ENCODE peak calls at places on chromosomes 16 and 17, in four cellular contexts. O is AG08395, G is HFF-Myc, J is NCI-H2029. S is an unnamed sample.

GRCh38 chr17:30232822-30233427 is 2.6 kb downstream of the SLC6A4 start:
- DNase-seq in J (no peak), O (no peak), G (no peak), S (no peak)

GRCh38 chr16:54815177-54815576 is 115.5 kb upstream of the IRX5 start:
- DNase-seq in G (no peak), J (no peak), O (no peak), S (no peak)

GRCh38 chr17:2724783-2725164 is 13.2 kb upstream of the CLUH start:
- DNase-seq in J (no peak), G (no peak), O (peak), S (no peak)

GRCh38 chr17:66018786-66019185 is 173.1 kb downstream of the CEP112 start:
- DNase-seq in J (peak), G (no peak), O (no peak), S (no peak)

GRCh38 chr17:81792675-81793615 is 11.0 kb upstream of the GCGR start:
- DNase-seq in G (no peak), O (no peak), J (no peak), S (no peak)

GRCh38 chr17:60577147-60577925 is 22.7 kb upstream of the PPM1D start:
- DNase-seq in J (no peak), O (peak), G (no peak), S (peak)

GRCh38 chr16:68234188-68235104 is 1.5 kb downstream of the ESRP2 start:
- DNase-seq in J (peak), O (no peak), G (peak), S (no peak)

GRCh38 chr17:57011482-57012015 is 33.6 kb downstream of the SCPEP1 start:
- DNase-seq in J (no peak), G (no peak), O (no peak), S (no peak)

GRCh38 chr16:85632709-85633437 is 19.8 kb downstream of the GSE1 start:
- DNase-seq in J (no peak), O (no peak), G (no peak), S (no peak)

GRCh38 chr16:11796227-11797165 is 562 bp downstream of the ZC3H7A start:
- DNase-seq in J (no peak), O (peak), G (no peak), S (peak)

GRCh38 chr17:46962374-46962790 is 16.7 kb downstream of the RPRML start:
- DNase-seq in G (peak), O (peak), J (no peak), S (no peak)

GRCh38 chr17:10062757-10063385 is 135.5 kb downstream of the GAS7 start:
- DNase-seq in O (no peak), J (no peak), G (no peak), S (no peak)

GRCh38 chr16:57623251-57624043 is 5.0 kb upstream of the ADGRG1 start:
- DNase-seq in G (no peak), J (peak), O (no peak), S (no peak)

GRCh38 chr16:27470567-27471431 is 68.8 kb downstream of the IL21R start:
- DNase-seq in G (peak), J (no peak), O (peak), S (peak)

GRCh38 chr16:85075236-85075924 is 36.9 kb downstream of the CIBAR2 start:
- DNase-seq in J (no peak), G (no peak), O (no peak), S (no peak)

GRCh38 chr17:46770818-46771600 is 47.5 kb downstream of the WNT3 start:
- DNase-seq in J (no peak), G (no peak), O (peak), S (peak)

GRCh38 chr17:80358131-80358530 is 56.8 kb upstream of the ENDOV start:
- DNase-seq in O (no peak), J (no peak), G (no peak), S (no peak)

GRCh38 chr17:65885484-65885883 is 306.4 kb downstream of the CEP112 start:
- DNase-seq in G (no peak), O (peak), J (no peak), S (no peak)

GRCh38 chr17:38453951-38454421 is 25.7 kb downstream of the ARHGAP23 start:
- DNase-seq in O (peak), G (no peak), J (no peak), S (peak)

GRCh38 chr16:19283637-19284036 is 1.9 kb upstream of the CLEC19A start:
- DNase-seq in G (no peak), O (no peak), J (no peak), S (no peak)

GRCh38 chr16:31130899-31131298 is 4.6 kb downstream of the PRSS8 start:
- DNase-seq in J (peak), O (no peak), G (no peak), S (no peak)

GRCh38 chr17:81599719-81600486 is 37.0 kb downstream of the NPLOC4 start:
- DNase-seq in G (no peak), J (no peak), O (peak), S (peak)

GRCh38 chr16:3470723-3471122 is 24.6 kb downstream of the C16orf90 start:
- DNase-seq in O (no peak), G (no peak), J (no peak), S (no peak)

GRCh38 chr16:48829361-48829760 is 219.4 kb upstream of the N4BP1 start:
- DNase-seq in G (no peak), J (no peak), O (no peak), S (no peak)